ENCODE peak calls at places on chromosomes 6 and 20, in five cellular contexts. Q, S, L, K and U are unnamed samples.

GRCh38 chr6:163661271-163661671 is 246.8 kb downstream of the QKI start:
- DNase-seq in L (no peak), Q (no peak), K (no peak), S (no peak), U (no peak)

GRCh38 chr20:34437330-34437986 is 74.4 kb downstream of the ITCH start:
- DNase-seq in K (no peak), L (no peak), S (no peak), Q (no peak), U (no peak)

GRCh38 chr20:62356143-62356947 is 10.8 kb downstream of the LAMA5 start:
- DNase-seq in L (peak; percentile 41), K (no peak), S (no peak), Q (peak; percentile 45), U (no peak)

GRCh38 chr20:31722388-31723281 is at the start of gene BCL2L1:
- DNase-seq in Q (peak; percentile 88), S (peak; percentile 80), K (peak; percentile 89), L (peak; percentile 88), U (no peak)

GRCh38 chr20:43946206-43946491 is 31.5 kb downstream of the TOX2 start:
- DNase-seq in Q (no peak), S (no peak), K (no peak), L (no peak), U (no peak)

GRCh38 chr6:163165922-163166321 is 248.6 kb upstream of the QKI start:
- DNase-seq in K (no peak), L (no peak), S (no peak), Q (no peak), U (no peak)

GRCh38 chr6:44829811-44830210 is 442.3 kb downstream of the CDC5L start:
- DNase-seq in K (no peak), Q (no peak), L (no peak), S (no peak), U (no peak)

GRCh38 chr20:57369601-57370000 is 18.5 kb downstream of the RAE1 start:
- DNase-seq in L (no peak), Q (no peak), S (no peak), K (no peak), U (no peak)

GRCh38 chr20:2135018-2135417 is 33.4 kb downstream of the STK35 start:
- DNase-seq in L (no peak), S (no peak), K (no peak), Q (no peak), U (no peak)

GRCh38 chr6:109105681-109106080 is 10.4 kb downstream of the CEP57L1 start:
- DNase-seq in L (no peak), S (no peak), K (no peak), Q (no peak), U (no peak)
- H3K4me3 ChIP-seq in L (no peak overlapping the region), S (no peak overlapping the region), K (no peak overlapping the region), Q (no peak overlapping the region), U (no peak overlapping the region)

GRCh38 chr6:1687402-1687801 is 77.7 kb downstream of the FOXC1 start:
- DNase-seq in K (no peak), S (no peak), Q (no peak), L (no peak), U (no peak)

GRCh38 chr6:1688396-1688795 is 78.7 kb downstream of the FOXC1 start:
- DNase-seq in K (no peak), L (no peak), Q (no peak), S (no peak), U (no peak)

GRCh38 chr6:1689141-1689540 is 79.4 kb downstream of the FOXC1 start:
- DNase-seq in K (peak; percentile 81), L (no peak), Q (no peak), S (no peak), U (peak; percentile 27)

DNA sequence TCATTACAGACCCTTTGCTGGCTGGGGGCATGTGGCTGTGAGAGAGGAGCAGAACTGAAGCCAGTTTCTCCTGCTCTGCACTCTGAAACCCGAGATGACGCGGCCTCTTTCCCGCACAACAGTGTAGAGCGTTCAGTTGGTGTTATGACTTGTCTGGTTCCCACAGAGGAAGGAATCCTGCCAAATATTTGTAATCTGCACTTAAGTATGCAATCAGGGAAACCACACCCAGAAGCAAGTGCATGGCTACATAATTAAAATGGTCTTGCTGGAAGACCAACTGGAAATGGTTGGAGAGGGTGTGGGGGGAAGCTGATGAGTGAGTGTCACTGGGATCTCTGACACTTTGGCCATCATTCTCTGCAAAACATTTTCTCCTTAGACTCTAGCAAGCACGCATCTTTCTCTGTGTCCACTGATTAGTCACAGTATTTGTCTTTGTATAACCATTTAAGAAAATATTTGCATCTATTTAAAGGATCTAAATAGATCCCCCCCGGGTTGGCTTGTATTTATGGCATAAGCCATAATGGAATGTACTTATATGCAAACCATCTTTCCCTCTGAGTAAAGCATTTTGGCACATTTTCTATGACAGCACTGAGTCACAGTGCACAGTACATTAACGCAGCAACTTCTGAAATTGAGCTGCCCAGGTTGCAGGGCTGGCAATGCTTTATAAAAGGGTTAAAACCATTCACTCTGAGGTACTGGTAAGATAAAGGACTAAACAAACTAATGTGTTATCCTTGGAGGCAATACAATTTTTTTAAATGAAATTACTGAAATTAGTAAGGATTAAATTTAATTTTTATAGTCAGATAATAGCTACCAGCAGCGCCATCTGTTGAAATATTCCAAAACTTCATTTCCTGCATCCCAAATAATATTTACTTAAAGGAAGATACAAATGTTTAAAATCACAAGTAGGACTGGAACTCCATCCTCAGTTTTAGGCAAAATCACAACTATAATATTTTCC is 76.7 kb downstream of the FOXC1 start:
- DNase-seq in K (peak; percentile 98), S (no peak), Q (no peak), L (peak; percentile 23), U (peak; percentile 98)
- TF ChIP-seq CTCF in K (peak; percentile 28), S (no peak), Q (peak; percentile 15), L (peak; percentile 24), U (peak; percentile 22)

GRCh38 chr6:81895511-81896185 is 143.2 kb upstream of the TENT5A start:
- DNase-seq in Q (no peak), L (no peak), K (peak; percentile 29), S (no peak), U (peak; percentile 85)
- H3K4me3 ChIP-seq in Q (no peak overlapping the region), L (no peak overlapping the region), K (no peak overlapping the region), S (no peak overlapping the region), U (no peak overlapping the region)

GRCh38 chr20:884983-885952 is 30.9 kb downstream of the ANGPT4 start:
- DNase-seq in Q (no peak), K (peak; percentile 79), L (no peak), S (no peak), U (peak; percentile 8)
- TF ChIP-seq CTCF in Q (no peak), K (peak; percentile 24), L (no peak), S (peak; percentile 20), U (no peak)